ENCODE peak calls at places on chromosomes 4 and X, in four cellular contexts. T is activated T-helper 1 cell treated with Interleukin-2 at 50 U/mL for 16 hours, G is hypothalamus, L is NCI-H1436. N is an unnamed sample.

GRCh38 chrX:40105016-40105790 is 7.4 kb upstream of the BCOR start:
- DNase-seq in T (no peak), G (peak), L (no peak), N (no peak)

GRCh38 chrX:13890806-13891205 is 73.9 kb upstream of the GPM6B start:
- DNase-seq in T (no peak), G (no peak), L (no peak), N (no peak)

GRCh38 chr4:74181225-74181624 is 23.3 kb downstream of the MTHFD2L start:
- DNase-seq in T (no peak), G (no peak), L (no peak), N (no peak)

GRCh38 chrX:47194388-47194787 is 759 bp downstream of the UBA1 start:
- DNase-seq in T (no peak), G (no peak), L (no peak), N (no peak)

GRCh38 chr4:73599182-73599581 is 21.1 kb downstream of the RASSF6 start:
- DNase-seq in T (no peak), G (no peak), L (no peak), N (peak)

GRCh38 chr4:92175250-92175649 is 128.5 kb upstream of the GRID2 start:
- DNase-seq in T (no peak), G (no peak), L (no peak), N (no peak)

GRCh38 chr4:181960384-181960783 is 282.8 kb upstream of the TENM3 start:
- DNase-seq in T (no peak), G (no peak), L (no peak), N (no peak)

GRCh38 chrX:50586407-50586806 is 115.8 kb upstream of the DGKK start:
- DNase-seq in T (no peak), G (no peak), L (no peak), N (no peak)

GRCh38 chrX:101745046-101745445 is 85.4 kb upstream of the ARMCX2 start:
- DNase-seq in T (no peak), G (no peak), L (no peak), N (no peak)

GRCh38 chrX:37918168-37918567 is 70.8 kb upstream of the DYNLT3 start:
- DNase-seq in T (no peak), G (no peak), L (no peak), N (no peak)

GRCh38 chrX:108036298-108036973 is 8.4 kb upstream of the VSIG1 start:
- DNase-seq in T (no peak), G (no peak), L (peak), N (peak)

GRCh38 chrX:31222946-31223345 is 151.1 kb upstream of the FTHL17 start:
- DNase-seq in T (no peak), G (no peak), L (no peak), N (no peak)

GRCh38 chrX:39016551-39016950 is 215.3 kb downstream of the MID1IP1 start:
- DNase-seq in T (no peak), G (no peak), L (no peak), N (no peak)

GRCh38 chr4:100688368-100688767 is 170.5 kb upstream of the EMCN start:
- DNase-seq in T (no peak), G (no peak), L (no peak), N (no peak)

GRCh38 chr4:61336911-61337310 is 136.8 kb downstream of the ADGRL3 start:
- DNase-seq in T (no peak), G (no peak), L (no peak), N (no peak)

GRCh38 chr4:3468804-3469203 is 5.7 kb downstream of the DOK7 start:
- DNase-seq in T (no peak), G (no peak), L (no peak), N (no peak)

GRCh38 chr4:44150091-44150576 is 298.5 kb downstream of the KCTD8 start:
- DNase-seq in T (no peak), G (no peak), L (no peak), N (peak)

N was measured in brain microvascular endothelial cell.